ENCODE peak calls at places on chromosome 21, in five cellular contexts. M, C, Y, D and X are unnamed samples. For H3K36me3, the result is how much of the 10 kb centered on the place peaks cover.

GRCh38 chr21:44612669-44613229 is 870 bp downstream of the KRTAP10-8 start:
- DNase-seq in D (no peak), M (no peak), C (no peak), Y (no peak), X (no peak)

GRCh38 chr21:43585924-43586411 is 73.3 kb downstream of the HSF2BP start:
- DNase-seq in C (no peak), D (peak), M (no peak), Y (peak), X (peak)

GRCh38 chr21:44485254-44485793 is 30.0 kb downstream of the LRRC3 start:
- DNase-seq in C (peak), D (peak), M (no peak), Y (no peak), X (peak)

GRCh38 chr21:35664683-35665082 is 395.6 kb downstream of the SETD4 start:
- DNase-seq in Y (no peak), C (no peak), D (no peak), M (no peak), X (no peak)

GRCh38 chr21:16086121-16086520 is 356.3 kb downstream of the USP25 start:
- DNase-seq in Y (no peak), D (no peak), C (no peak), M (no peak), X (no peak)

GRCh38 chr21:25983745-25984144 is 186.8 kb downstream of the APP start:
- DNase-seq in C (no peak), M (no peak), D (no peak), Y (no peak), X (no peak)

GRCh38 chr21:34031835-34032370 is 41.5 kb upstream of the MRPS6 start:
- DNase-seq in D (no peak), M (no peak), Y (no peak), C (no peak), X (no peak)

GRCh38 chr21:33541105-33541711 is 709 bp downstream of the GART start:
- DNase-seq in Y (no peak), C (no peak), D (no peak), M (no peak), X (peak)

GRCh38 chr21:44653656-44654575 is 543 bp downstream of the KRTAP12-4 start:
- DNase-seq in M (no peak), C (no peak), Y (no peak), D (no peak), X (no peak)

GRCh38 chr21:32803651-32804050 is 32.1 kb upstream of the PAXBP1 start:
- DNase-seq in M (no peak), D (no peak), Y (no peak), C (no peak), X (no peak)

GRCh38 chr21:25573409-25574206 is 33.7 kb downstream of the MRPL39 start:
- DNase-seq in C (no peak), M (no peak), Y (peak), D (no peak), X (peak)

GRCh38 chr21:29075706-29076447 is 2.4 kb upstream of the CCT8 start:
- DNase-seq in C (no peak), Y (no peak), M (no peak), D (no peak), X (peak)

GRCh38 chr21:24583473-24583872 is 1023.8 kb downstream of the MRPL39 start:
- DNase-seq in M (no peak), D (no peak), Y (no peak), C (no peak), X (no peak)

GRCh38 chr21:42672699-42673458 is 19.5 kb downstream of the PDE9A start:
- DNase-seq in Y (peak), C (no peak), M (no peak), D (peak), X (no peak)

GRCh38 chr21:33976980-33977720 is 61.5 kb upstream of the ATP5PO start:
- DNase-seq in M (no peak), C (no peak), Y (no peak), D (no peak), X (no peak)

GRCh38 chr21:14116080-14116481 is 94.7 kb downstream of the LIPI start:
- DNase-seq in M (no peak), Y (no peak), D (no peak), C (no peak), X (no peak)

GRCh38 chr21:34983680-34984086 is 65.4 kb downstream of the RUNX1 start:
- DNase-seq in M (no peak), C (no peak), Y (peak), D (no peak), X (no peak)

GRCh38 chr21:17848228-17848627 is 29.1 kb upstream of the C21orf91 start:
- DNase-seq in C (no peak), Y (peak), M (peak), D (no peak), X (no peak)

GRCh38 chr21:26806734-26807372 is 38.4 kb downstream of the ADAMTS1 start:
- DNase-seq in Y (no peak), M (no peak), C (no peak), D (no peak), X (no peak)

GRCh38 chr21:28247454-28248020 is 745.1 kb downstream of the LTN1 start:
- DNase-seq in Y (no peak), C (no peak), M (no peak), D (no peak), X (no peak)

GRCh38 chr21:34511154-34511553 is 856 bp downstream of the KCNE1 start:
- DNase-seq in Y (no peak), C (no peak), M (no peak), D (no peak), X (no peak)

GRCh38 chr21:21632926-21633325 is 634.7 kb downstream of the NCAM2 start:
- DNase-seq in C (no peak), M (no peak), Y (no peak), D (no peak), X (no peak)

GRCh38 chr21:43619856-43620255 is 39.4 kb downstream of the HSF2BP start:
- DNase-seq in Y (no peak), C (no peak), D (no peak), M (no peak), X (no peak)

GRCh38 chr21:34278451-34278850 is 85.4 kb upstream of the KCNE2 start:
- DNase-seq in M (no peak), D (no peak), C (no peak), Y (no peak), X (no peak)

GRCh38 chr21:33412832-33413519 is 9.8 kb downstream of the IFNGR2 start:
- DNase-seq in D (no peak), C (no peak), Y (no peak), M (no peak), X (no peak)

DNA sequence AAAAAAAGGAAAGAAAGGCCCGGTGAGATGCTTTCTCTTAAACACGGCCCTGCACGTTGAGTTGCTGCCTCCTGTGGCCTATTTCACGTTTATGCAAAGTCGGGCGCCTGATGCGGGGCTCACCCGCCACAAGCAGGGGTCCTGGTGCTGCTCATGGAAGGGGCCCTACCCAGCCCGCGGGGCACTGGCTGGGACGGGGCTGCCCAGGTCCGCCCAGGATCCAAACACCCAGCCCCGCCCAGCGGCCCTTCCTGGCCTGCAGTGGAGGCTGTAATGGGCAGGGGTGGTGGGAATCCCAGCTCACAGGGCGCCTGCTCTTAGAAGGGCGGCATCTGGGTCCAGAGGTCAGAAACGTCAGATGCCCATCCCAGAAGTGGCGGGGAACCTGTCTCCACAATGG is 1.6 kb downstream of the COL6A2 start:
- DNase-seq in Y (no peak), D (no peak), M (peak), C (peak), X (no peak)
- H3K27ac ChIP-seq in Y (no peak), D (no peak), M (peak), C (no peak), X (no peak)

DNA sequence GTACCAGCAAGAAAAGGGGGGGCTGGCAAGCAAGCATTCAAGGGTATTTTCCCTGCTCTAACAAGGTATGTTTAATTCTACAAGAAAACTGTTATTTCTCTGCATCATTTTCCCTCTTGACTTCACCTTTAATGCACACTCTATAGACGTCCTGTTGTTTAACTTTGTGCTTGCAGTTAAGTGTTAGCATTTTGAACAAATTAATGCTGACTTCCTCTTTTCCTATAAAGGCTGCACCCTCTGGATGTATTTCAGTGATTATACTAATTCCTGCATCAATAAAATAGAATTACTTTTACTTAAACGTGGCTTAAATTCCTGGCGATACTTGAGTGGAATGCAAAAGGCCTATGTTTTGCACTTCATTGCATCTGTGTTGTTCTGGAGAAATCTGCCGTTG is 183.3 kb downstream of the KCNJ6 start:
- DNase-seq in C (no peak), Y (no peak), D (no peak), M (no peak), X (no peak)
- H3K36me3 ChIP-seq in C (under half), Y (under half), D (under half), M (under half), X (under half)

GRCh38 chr21:37073417-37074194 is 552 bp downstream of the TTC3 start:
- DNase-seq in M (peak), D (peak), C (peak), Y (no peak), X (no peak)

GRCh38 chr21:37075214-37075770 is 2.2 kb downstream of the TTC3 start:
- DNase-seq in M (no peak), D (no peak), Y (no peak), C (no peak), X (no peak)

GRCh38 chr21:37074546-37074945 is 1.5 kb downstream of the TTC3 start:
- DNase-seq in D (no peak), Y (no peak), M (no peak), C (no peak), X (no peak)

GRCh38 chr21:37072988-37073416 is at the start of the genes PIGP and TTC3:
- DNase-seq in M (peak), C (peak), D (peak), Y (peak), X (no peak)

DNA sequence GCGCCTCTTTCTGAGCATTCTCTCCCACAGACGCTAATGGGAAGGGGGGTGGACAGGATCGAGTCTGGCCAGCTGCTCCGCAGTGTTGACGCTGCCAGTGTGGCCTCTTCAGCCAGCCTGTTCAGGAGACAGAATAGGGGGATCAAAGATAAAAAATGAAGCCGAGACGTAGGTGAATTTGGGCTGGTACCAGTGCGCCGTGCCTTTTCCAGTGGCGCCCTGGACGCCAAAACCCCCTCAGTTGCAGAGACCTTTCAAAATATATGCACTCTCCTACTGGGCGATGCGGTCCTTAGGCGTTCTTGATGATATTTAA is 1.1 kb downstream of the TTC3 start:
- DNase-seq in Y (no peak), M (no peak), D (no peak), C (no peak), X (no peak)
- H3K27ac ChIP-seq in Y (peak), M (peak), D (no peak), C (no peak), X (peak)

GRCh38 chr21:40139636-40140035 is 272.4 kb downstream of the PCP4 start:
- DNase-seq in M (no peak), C (no peak), D (no peak), Y (no peak), X (no peak)

GRCh38 chr21:40143822-40144525 is 276.7 kb downstream of the PCP4 start:
- DNase-seq in Y (no peak), M (peak), D (peak), C (no peak), X (peak)

GRCh38 chr21:40146201-40146890 is 279.1 kb downstream of the PCP4 start:
- DNase-seq in C (no peak), D (no peak), M (no peak), Y (no peak), X (no peak)

GRCh38 chr21:40140675-40141074 is 273.4 kb downstream of the PCP4 start:
- DNase-seq in D (no peak), C (no peak), Y (no peak), M (no peak), X (no peak)

GRCh38 chr21:40141621-40142020 is 274.4 kb downstream of the PCP4 start:
- DNase-seq in Y (no peak), C (no peak), M (no peak), D (no peak), X (no peak)
- H3K36me3 ChIP-seq in Y (under half), C (under half), M (under half), D (under half), X (under half)